ENCODE peak calls at places on chromosomes 4 and X, in six cellular contexts. N is NCI-H1417; A is SW480; R is NCI-H1092 treated with DMSO at 0.1 percent for 48 hours; V is CD4-positive, alpha-beta T cell; S is B cell. U is an unnamed sample.

GRCh38 chr4:13921805-13922204 is 294.3 kb upstream of the BOD1L1 start:
- DNase-seq in N (no peak), A (no peak), R (no peak), V (no peak), S (no peak), U (no peak)

GRCh38 chr4:123616970-123617392 is 220.4 kb downstream of the SPRY1 start:
- DNase-seq in N (peak; percentile 42), A (no peak), R (peak; percentile 93), V (peak; percentile 22), S (peak; percentile 75), U (no peak)

GRCh38 chr4:176185068-176185467 is 10.3 kb downstream of the SPATA4 start:
- DNase-seq in N (no peak), A (no peak), R (no peak), V (no peak), S (no peak), U (no peak)

GRCh38 chr4:184293552-184293951 is 75.9 kb upstream of the ENPP6 start:
- DNase-seq in N (peak; percentile 13), A (no peak), R (no peak), V (no peak), S (no peak), U (peak; percentile 54)

GRCh38 chrX:121641560-121641959 is 594.1 kb downstream of the GLUD2 start:
- DNase-seq in N (no peak), A (no peak), R (no peak), V (no peak), S (no peak), U (no peak)

GRCh38 chrX:46758956-46759644 is at the start of gene SLC9A7:
- DNase-seq in N (peak; percentile 48), A (peak; percentile 77), R (peak; percentile 66), V (peak; percentile 71), S (peak; percentile 84), U (peak; percentile 92)

GRCh38 chr4:184768296-184768695 is 34.4 kb upstream of the CENPU start:
- DNase-seq in N (no peak), A (no peak), R (no peak), V (no peak), S (no peak), U (no peak)

GRCh38 chrX:131762802-131763234 is 218.9 kb downstream of the OR13H1 start:
- DNase-seq in N (peak; percentile 94), A (no peak), R (no peak), V (no peak), S (peak; percentile 81), U (no peak)

GRCh38 chr4:126405369-126405982 is 1090.7 kb downstream of the FAT4 start:
- DNase-seq in N (no peak), A (peak; percentile 1), R (peak; percentile 6), V (no peak), S (no peak), U (no peak)

GRCh38 chrX:4249401-4249800 is 536.0 kb upstream of the PRKX start:
- DNase-seq in N (no peak), A (no peak), R (no peak), V (no peak), S (no peak), U (no peak)

GRCh38 chrX:92247076-92247475 is 467.9 kb downstream of the PCDH11X start:
- DNase-seq in N (no peak), A (no peak), R (no peak), V (no peak), S (no peak), U (no peak)

GRCh38 chrX:10579753-10580060 is 40.7 kb downstream of the MID1 start:
- DNase-seq in N (no peak), A (peak; percentile 89), R (no peak), V (no peak), S (no peak), U (no peak)

GRCh38 chr4:145618210-145618911 is 824 bp upstream of the MMAA start:
- DNase-seq in N (no peak), A (peak; percentile 15), R (peak; percentile 43), V (peak; percentile 16), S (no peak), U (no peak)

GRCh38 chr4:6474705-6475457 is 2.5 kb upstream of the PPP2R2C start:
- DNase-seq in N (no peak), A (no peak), R (no peak), V (no peak), S (no peak), U (no peak)

GRCh38 chrX:2266445-2267349 is 234.1 kb downstream of the DHRSX start:
- DNase-seq in N (no peak), A (no peak), R (no peak), V (no peak), S (no peak), U (no peak)

GRCh38 chrX:125620715-125621587 is 301.3 kb downstream of the TEX13C start:
- DNase-seq in N (no peak), A (no peak), R (no peak), V (no peak), S (no peak), U (no peak)

GRCh38 chrX:49999048-49999447 is 76.7 kb downstream of the CLCN5 start:
- DNase-seq in N (no peak), A (no peak), R (no peak), V (no peak), S (no peak), U (no peak)

GRCh38 chr4:36446275-36446674 is 164.9 kb downstream of the DTHD1 start:
- DNase-seq in N (no peak), A (no peak), R (no peak), V (no peak), S (no peak), U (no peak)

GRCh38 chrX:92260102-92260501 is 480.9 kb downstream of the PCDH11X start:
- DNase-seq in N (no peak), A (no peak), R (no peak), V (no peak), S (no peak), U (no peak)

GRCh38 chr4:132071815-132072214 is 1077.3 kb upstream of the PCDH10 start:
- DNase-seq in N (no peak), A (no peak), R (no peak), V (no peak), S (no peak), U (no peak)

GRCh38 chr4:145843148-145843547 is 95.5 kb downstream of the ZNF827 start:
- DNase-seq in N (no peak), A (no peak), R (no peak), V (no peak), S (no peak), U (no peak)

GRCh38 chr4:162163892-162164759 is at the start of gene FSTL5:
- DNase-seq in N (no peak), A (peak; percentile 18), R (peak; percentile 39), V (peak; percentile 1), S (peak; percentile 17), U (peak; percentile 4)

GRCh38 chr4:169745291-169745690 is 12.5 kb downstream of the HPF1 start:
- DNase-seq in N (no peak), A (no peak), R (no peak), V (no peak), S (no peak), U (no peak)

GRCh38 chr4:99808260-99808857 is 8.3 kb upstream of the DAPP1 start:
- DNase-seq in N (peak; percentile 33), A (peak; percentile 24), R (peak; percentile 42), V (peak; percentile 67), S (peak; percentile 79), U (peak; percentile 70)